ENCODE peak calls at places on chromosomes 6 and 20, in eight cellular contexts. K, I, Y, X, N, D, U and H are unnamed samples.

GRCh38 chr6:37673436-37673835 is 24.2 kb downstream of the MDGA1 start:
- DNase-seq in K (no peak), I (no peak), Y (no peak), X (no peak), N (no peak), D (no peak), U (no peak), H (no peak)

GRCh38 chr20:34544109-34544793 is 14.3 kb upstream of the MAP1LC3A start:
- DNase-seq in K (no peak), I (no peak), Y (no peak), X (no peak), N (no peak), D (no peak), U (no peak), H (no peak)

GRCh38 chr20:37816726-37817125 is 86.2 kb upstream of the VSTM2L start:
- DNase-seq in K (no peak), I (no peak), Y (no peak), X (no peak), N (no peak), D (no peak), U (no peak), H (no peak)

GRCh38 chr20:13348301-13349239 is 127.5 kb downstream of the ISM1 start:
- DNase-seq in K (no peak), I (no peak), Y (no peak), X (no peak), N (peak), D (no peak), U (no peak), H (no peak)

GRCh38 chr20:46312075-46312944 is 4.0 kb upstream of the CDH22 start:
- DNase-seq in K (no peak), I (no peak), Y (no peak), X (no peak), N (no peak), D (no peak), U (no peak), H (no peak)

GRCh38 chr6:43984442-43985321 is 142.6 kb downstream of the MRPL14 start:
- DNase-seq in K (no peak), I (no peak), Y (no peak), X (peak), N (no peak), D (no peak), U (peak), H (peak)

GRCh38 chr6:170007468-170008240 is 256.2 kb downstream of the ERMARD start:
- DNase-seq in K (no peak), I (no peak), Y (no peak), X (no peak), N (no peak), D (no peak), U (no peak), H (no peak)

GRCh38 chr20:24738981-24739633 is 210.0 kb upstream of the CST7 start:
- DNase-seq in K (no peak), I (no peak), Y (no peak), X (no peak), N (no peak), D (no peak), U (no peak), H (no peak)

GRCh38 chr20:19121463-19121862 is 91.0 kb upstream of the SLC24A3 start:
- DNase-seq in K (no peak), I (no peak), Y (no peak), X (no peak), N (no peak), D (no peak), U (no peak), H (no peak)

GRCh38 chr20:62660768-62661167 is 18.5 kb downstream of the SLCO4A1 start:
- DNase-seq in K (no peak), I (no peak), Y (no peak), X (no peak), N (no peak), D (no peak), U (no peak), H (no peak)

GRCh38 chr6:17485181-17485580 is 91.8 kb downstream of the CAP2 start:
- DNase-seq in K (no peak), I (no peak), Y (no peak), X (no peak), N (no peak), D (no peak), U (no peak), H (no peak)

GRCh38 chr20:37223053-37223452 is 38.6 kb downstream of the GHRH start:
- DNase-seq in K (peak), I (peak), Y (no peak), X (no peak), N (peak), D (peak), U (no peak), H (no peak)

GRCh38 chr6:28105286-28105685 is 19.1 kb upstream of the ZSCAN16 start:
- DNase-seq in K (no peak), I (peak), Y (no peak), X (no peak), N (no peak), D (no peak), U (no peak), H (no peak)

GRCh38 chr6:81656231-81656630 is 96.2 kb downstream of the TENT5A start:
- DNase-seq in K (no peak), I (no peak), Y (no peak), X (no peak), N (no peak), D (no peak), U (no peak), H (no peak)

GRCh38 chr6:157072128-157072527 is 251.2 kb downstream of the TMEM242 start:
- DNase-seq in K (no peak), I (no peak), Y (no peak), X (no peak), N (no peak), D (no peak), U (no peak), H (no peak)

GRCh38 chr6:10383312-10384063 is 31.4 kb downstream of the TFAP2A start:
- DNase-seq in K (no peak), I (peak), Y (no peak), X (no peak), N (no peak), D (no peak), U (no peak), H (no peak)

GRCh38 chr6:2028457-2029038 is 216.9 kb downstream of the GMDS start:
- DNase-seq in K (no peak), I (peak), Y (no peak), X (no peak), N (peak), D (no peak), U (no peak), H (no peak)

GRCh38 chr6:77762386-77762785 is 109.5 kb downstream of the MEI4 start:
- DNase-seq in K (no peak), I (no peak), Y (no peak), X (no peak), N (no peak), D (no peak), U (no peak), H (no peak)

GRCh38 chr6:85329193-85329592 is 120.7 kb upstream of the NT5E start:
- DNase-seq in K (no peak), I (no peak), Y (no peak), X (no peak), N (no peak), D (no peak), U (no peak), H (no peak)

GRCh38 chr6:53951383-53951782 is 156.6 kb downstream of the LRRC1 start:
- DNase-seq in K (no peak), I (no peak), Y (no peak), X (no peak), N (no peak), D (no peak), U (no peak), H (no peak)